ENCODE peak calls at places on chromosomes 11 and 22, in five cellular contexts. One of them, this sample, is unnamed. For H3K4me1, the result is how much of the 10 kb centered on the place peaks cover.

GRCh38 chr11:96275807-96276594 is 67.0 kb downstream of the MAML2 start:
- DNase-seq in HepG2: no peak
- DNase-seq in PC-9: no peak
- DNase-seq in hepatocyte: peak
- DNase-seq in SK-N-SH: no peak
- DNase-seq in this sample: no peak

GRCh38 chr11:134756811-134757540 is 344.9 kb upstream of the B3GAT1 start:
- DNase-seq in HepG2: no peak
- DNase-seq in PC-9: no peak
- DNase-seq in hepatocyte: no peak
- DNase-seq in SK-N-SH: no peak
- DNase-seq in this sample: peak

GRCh38 chr22:20583471-20583922 is 76.1 kb downstream of the MED15 start:
- DNase-seq in HepG2: no peak
- DNase-seq in PC-9: no peak
- DNase-seq in hepatocyte: no peak
- DNase-seq in SK-N-SH: no peak
- DNase-seq in this sample: peak

GRCh38 chr11:98234698-98235097 is 786.1 kb upstream of the CNTN5 start:
- DNase-seq in HepG2: no peak
- DNase-seq in PC-9: no peak
- DNase-seq in hepatocyte: no peak
- DNase-seq in SK-N-SH: no peak
- DNase-seq in this sample: no peak

GRCh38 chr22:43945632-43946390 is 9.4 kb upstream of the SAMM50 start:
- DNase-seq in HepG2: peak
- DNase-seq in PC-9: peak
- DNase-seq in hepatocyte: peak
- DNase-seq in SK-N-SH: peak
- DNase-seq in this sample: peak

GRCh38 chr11:74014880-74015279 is 6.0 kb upstream of the UCP3 start:
- DNase-seq in HepG2: no peak
- DNase-seq in PC-9: no peak
- DNase-seq in hepatocyte: no peak
- DNase-seq in SK-N-SH: no peak
- DNase-seq in this sample: no peak

GRCh38 chr11:1750481-1750839 is at the start of gene IFITM10:
- DNase-seq in HepG2: no peak
- DNase-seq in PC-9: no peak
- DNase-seq in hepatocyte: no peak
- DNase-seq in SK-N-SH: peak
- DNase-seq in this sample: peak

GRCh38 chr11:64210301-64211020 is 3.9 kb downstream of the FERMT3 start:
- DNase-seq in HepG2: no peak
- DNase-seq in PC-9: no peak
- DNase-seq in hepatocyte: no peak
- DNase-seq in SK-N-SH: peak
- DNase-seq in this sample: peak

GRCh38 chr11:113278925-113279324 is 35.5 kb upstream of the TTC12 start:
- DNase-seq in HepG2: no peak
- DNase-seq in PC-9: no peak
- DNase-seq in hepatocyte: no peak
- DNase-seq in SK-N-SH: no peak
- DNase-seq in this sample: no peak

GRCh38 chr22:38074181-38075104 is 9.5 kb downstream of the SLC16A8 start:
- DNase-seq in HepG2: no peak
- DNase-seq in PC-9: no peak
- DNase-seq in hepatocyte: no peak
- DNase-seq in SK-N-SH: no peak
- DNase-seq in this sample: peak

GRCh38 chr22:48959496-48959895 is 868.2 kb downstream of the BRD1 start:
- DNase-seq in HepG2: no peak
- DNase-seq in PC-9: no peak
- DNase-seq in hepatocyte: no peak
- DNase-seq in SK-N-SH: no peak
- DNase-seq in this sample: no peak

GRCh38 chr11:42770444-42771065 is 541.2 kb upstream of the API5 start:
- DNase-seq in HepG2: peak
- DNase-seq in PC-9: no peak
- DNase-seq in hepatocyte: peak
- DNase-seq in SK-N-SH: peak
- DNase-seq in this sample: no peak

GRCh38 chr22:37498289-37498909 is 12.2 kb upstream of the MFNG start:
- DNase-seq in HepG2: peak
- DNase-seq in PC-9: no peak
- DNase-seq in hepatocyte: peak
- DNase-seq in SK-N-SH: peak
- DNase-seq in this sample: no peak

GRCh38 chr11:106389096-106389495 is 311.6 kb downstream of the AASDHPPT start:
- DNase-seq in HepG2: no peak
- DNase-seq in PC-9: peak
- DNase-seq in hepatocyte: peak
- DNase-seq in SK-N-SH: no peak
- DNase-seq in this sample: no peak

GRCh38 chr11:126415128-126415527 is 59.6 kb downstream of the ST3GAL4 start:
- DNase-seq in HepG2: no peak
- DNase-seq in PC-9: no peak
- DNase-seq in hepatocyte: peak
- DNase-seq in SK-N-SH: no peak
- DNase-seq in this sample: peak

GRCh38 chr11:47248304-47248663 is 330 bp downstream of the ACP2 start:
- DNase-seq in HepG2: no peak
- DNase-seq in PC-9: no peak
- DNase-seq in hepatocyte: no peak
- DNase-seq in SK-N-SH: no peak
- DNase-seq in this sample: peak

GRCh38 chr22:21982338-21982965 is at the start of gene TOP3B:
- DNase-seq in HepG2: peak
- DNase-seq in PC-9: peak
- DNase-seq in hepatocyte: peak
- DNase-seq in SK-N-SH: peak
- DNase-seq in this sample: peak

DNA sequence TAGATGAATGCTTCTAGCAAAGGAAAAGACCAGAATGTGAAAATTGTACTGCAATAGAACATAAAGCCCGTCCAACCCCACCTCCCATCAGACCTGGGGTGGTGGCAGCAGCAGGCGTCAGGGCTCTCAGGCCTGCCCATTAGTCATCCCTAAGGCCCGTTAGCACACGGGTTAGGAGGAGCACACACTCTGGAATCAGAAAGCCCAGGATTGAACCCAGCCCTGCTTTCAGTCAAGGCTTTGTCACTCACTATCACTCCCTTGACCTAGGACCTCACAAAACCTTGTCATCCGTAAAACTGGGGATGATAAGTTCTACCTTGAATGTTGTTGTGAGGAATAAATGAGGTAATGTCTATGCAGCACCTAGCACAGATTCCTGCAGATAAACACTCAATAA is 26.9 kb downstream of the MICAL3 start:
- DNase-seq in HepG2: no peak
- DNase-seq in PC-9: no peak
- DNase-seq in hepatocyte: no peak
- DNase-seq in SK-N-SH: no peak
- DNase-seq in this sample: peak
- H3K4me2 ChIP-seq in HepG2: no peak
- H3K4me2 ChIP-seq in PC-9: peak
- H3K4me2 ChIP-seq in hepatocyte: no peak
- H3K4me2 ChIP-seq in SK-N-SH: no peak
- H3K4me2 ChIP-seq in this sample: no peak

GRCh38 chr11:13334068-13334785 is 56.6 kb downstream of the BMAL1 start:
- DNase-seq in HepG2: no peak
- DNase-seq in PC-9: no peak
- DNase-seq in hepatocyte: no peak
- DNase-seq in SK-N-SH: no peak
- DNase-seq in this sample: no peak
- H3K4me1 ChIP-seq in HepG2: under half
- H3K4me1 ChIP-seq in PC-9: half or more
- H3K4me1 ChIP-seq in hepatocyte: under half
- H3K4me1 ChIP-seq in SK-N-SH: under half
- H3K4me1 ChIP-seq in this sample: half or more

GRCh38 chr11:70525466-70525865 is 127.1 kb downstream of the CTTN start:
- DNase-seq in HepG2: no peak
- DNase-seq in PC-9: no peak
- DNase-seq in hepatocyte: no peak
- DNase-seq in SK-N-SH: peak
- DNase-seq in this sample: peak

GRCh38 chr11:70528046-70528793 is 129.9 kb downstream of the CTTN start:
- DNase-seq in HepG2: no peak
- DNase-seq in PC-9: no peak
- DNase-seq in hepatocyte: no peak
- DNase-seq in SK-N-SH: peak
- DNase-seq in this sample: peak

GRCh38 chr11:70527429-70528045 is 129.2 kb downstream of the CTTN start:
- DNase-seq in HepG2: no peak
- DNase-seq in PC-9: no peak
- DNase-seq in hepatocyte: no peak
- DNase-seq in SK-N-SH: peak
- DNase-seq in this sample: peak

GRCh38 chr11:70526116-70527045 is 128.1 kb downstream of the CTTN start:
- DNase-seq in HepG2: no peak
- DNase-seq in PC-9: no peak
- DNase-seq in hepatocyte: no peak
- DNase-seq in SK-N-SH: peak
- DNase-seq in this sample: peak

GRCh38 chr11:70527046-70527395 is 128.7 kb downstream of the CTTN start:
- DNase-seq in HepG2: no peak
- DNase-seq in PC-9: no peak
- DNase-seq in hepatocyte: no peak
- DNase-seq in SK-N-SH: peak
- DNase-seq in this sample: peak
- H3K4me2 ChIP-seq in HepG2: no peak
- H3K4me2 ChIP-seq in PC-9: no peak
- H3K4me2 ChIP-seq in hepatocyte: no peak
- H3K4me2 ChIP-seq in SK-N-SH: no peak
- H3K4me2 ChIP-seq in this sample: no peak

GRCh38 chr11:122126024-122126678 is 10.1 kb upstream of the BLID start:
- DNase-seq in HepG2: no peak
- DNase-seq in PC-9: no peak
- DNase-seq in hepatocyte: no peak
- DNase-seq in SK-N-SH: no peak
- DNase-seq in this sample: no peak

GRCh38 chr11:122127020-122127419 is 11.0 kb upstream of the BLID start:
- DNase-seq in HepG2: no peak
- DNase-seq in PC-9: no peak
- DNase-seq in hepatocyte: no peak
- DNase-seq in SK-N-SH: no peak
- DNase-seq in this sample: peak

GRCh38 chr11:122123258-122123929 is 7.4 kb upstream of the BLID start:
- DNase-seq in HepG2: no peak
- DNase-seq in PC-9: no peak
- DNase-seq in hepatocyte: no peak
- DNase-seq in SK-N-SH: no peak
- DNase-seq in this sample: no peak

GRCh38 chr11:122120096-122120495 is 4.1 kb upstream of the BLID start:
- DNase-seq in HepG2: no peak
- DNase-seq in PC-9: no peak
- DNase-seq in hepatocyte: no peak
- DNase-seq in SK-N-SH: no peak
- DNase-seq in this sample: no peak

GRCh38 chr11:122122179-122122578 is 6.2 kb upstream of the BLID start:
- DNase-seq in HepG2: no peak
- DNase-seq in PC-9: no peak
- DNase-seq in hepatocyte: no peak
- DNase-seq in SK-N-SH: no peak
- DNase-seq in this sample: no peak
- H3K4me1 ChIP-seq in HepG2: under half
- H3K4me1 ChIP-seq in PC-9: under half
- H3K4me1 ChIP-seq in hepatocyte: under half
- H3K4me1 ChIP-seq in SK-N-SH: under half
- H3K4me1 ChIP-seq in this sample: under half

DNA sequence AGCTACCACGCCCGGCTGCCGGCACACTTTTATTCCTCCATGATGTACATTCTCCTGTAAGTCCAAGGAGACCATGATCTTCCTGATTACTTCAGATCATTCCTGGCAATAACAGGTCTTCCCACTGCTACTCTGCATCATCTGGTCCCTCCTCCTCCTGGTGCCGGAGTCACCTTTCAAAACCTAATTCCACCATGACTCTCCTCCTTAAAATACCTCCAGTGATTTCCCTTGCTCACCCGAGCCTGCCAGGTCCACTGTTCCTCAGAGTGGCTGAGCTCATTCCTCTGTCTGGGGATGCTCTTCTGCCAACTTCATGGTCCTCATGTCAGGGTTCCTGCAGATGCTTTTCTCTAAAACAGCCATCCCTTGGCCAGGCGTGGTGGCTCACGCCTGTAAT is 3.9 kb upstream of the LTBP3 start:
- DNase-seq in HepG2: no peak
- DNase-seq in PC-9: no peak
- DNase-seq in hepatocyte: no peak
- DNase-seq in SK-N-SH: no peak
- DNase-seq in this sample: no peak
- H3K4me2 ChIP-seq in HepG2: no peak
- H3K4me2 ChIP-seq in PC-9: peak
- H3K4me2 ChIP-seq in hepatocyte: no peak
- H3K4me2 ChIP-seq in SK-N-SH: peak
- H3K4me2 ChIP-seq in this sample: no peak

DNA sequence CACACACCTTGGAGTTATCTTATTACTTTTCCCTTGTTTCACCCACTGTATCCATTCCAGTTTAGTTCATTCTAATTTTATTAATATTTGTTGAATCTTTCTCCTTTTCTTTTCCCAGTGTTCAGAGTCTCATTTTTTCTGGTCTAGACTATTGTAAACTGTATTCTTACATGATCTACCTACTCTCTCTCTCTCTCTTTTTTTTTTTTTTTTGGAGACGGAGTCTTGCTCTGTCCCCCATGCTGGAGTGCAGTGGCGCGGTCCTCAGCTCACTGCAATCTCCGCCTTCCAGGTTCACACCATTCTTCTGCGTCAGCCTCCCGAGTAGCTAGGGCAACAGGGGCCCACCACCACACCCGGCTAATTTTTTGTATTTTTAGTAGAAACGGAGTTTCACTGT is 2.1 kb downstream of the ANKRD42 start:
- DNase-seq in HepG2: no peak
- DNase-seq in PC-9: no peak
- DNase-seq in hepatocyte: no peak
- DNase-seq in SK-N-SH: no peak
- DNase-seq in this sample: no peak
- H3K4me1 ChIP-seq in HepG2: under half
- H3K4me1 ChIP-seq in PC-9: under half
- H3K4me1 ChIP-seq in hepatocyte: under half
- H3K4me1 ChIP-seq in SK-N-SH: under half
- H3K4me1 ChIP-seq in this sample: under half

DNA sequence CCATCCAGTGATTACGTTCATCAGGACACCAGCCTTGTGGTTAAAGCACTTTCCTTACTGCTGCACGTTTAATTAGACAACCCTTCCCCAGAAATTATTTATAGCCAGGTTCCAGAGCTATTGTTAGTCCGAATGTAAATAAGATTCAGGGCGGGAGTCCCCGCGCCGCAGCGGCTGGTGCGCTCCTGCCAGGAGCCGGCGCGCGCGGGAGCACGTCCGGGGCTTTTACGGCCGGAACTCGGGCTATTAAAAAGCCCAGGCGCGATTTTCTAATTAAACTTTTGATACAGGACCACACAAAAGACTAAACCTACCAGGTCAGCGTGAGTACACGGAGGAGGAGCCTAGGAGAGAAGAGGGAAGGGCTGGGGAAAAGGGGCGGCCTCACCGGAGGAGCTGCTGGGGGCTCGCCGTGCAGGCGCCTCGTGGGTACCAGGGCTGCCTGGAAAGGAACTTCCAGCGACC is 538.2 kb downstream of the OPCML start:
- DNase-seq in HepG2: no peak
- DNase-seq in PC-9: no peak
- DNase-seq in hepatocyte: no peak
- DNase-seq in SK-N-SH: peak
- DNase-seq in this sample: no peak
- H3K4me2 ChIP-seq in HepG2: no peak
- H3K4me2 ChIP-seq in PC-9: no peak
- H3K4me2 ChIP-seq in hepatocyte: peak
- H3K4me2 ChIP-seq in SK-N-SH: no peak
- H3K4me2 ChIP-seq in this sample: peak